ENCODE peak calls at places on chromosomes 12 and 14, in seven cellular contexts. One of them, this sample, is unnamed. For H3K36me3, the result is how much of the 10 kb centered on the place peaks cover.

GRCh38 chr12:127290251-127290650 is 976.7 kb upstream of the TMEM132C start:
- DNase-seq in psoas muscle: no peak
- DNase-seq in pancreas: no peak
- DNase-seq in spleen: no peak
- DNase-seq in IMR-90: no peak
- DNase-seq in CD8-positive, alpha-beta T cell: no peak
- DNase-seq in heart left ventricle: no peak
- DNase-seq in this sample: no peak

GRCh38 chr12:12744556-12745305 is 27.6 kb downstream of the CDKN1B start:
- DNase-seq in CD8-positive, alpha-beta T cell: no peak
- DNase-seq in spleen: no peak
- DNase-seq in psoas muscle: no peak
- DNase-seq in heart left ventricle: no peak
- DNase-seq in pancreas: no peak
- DNase-seq in IMR-90: no peak
- DNase-seq in this sample: no peak

GRCh38 chr14:22472466-22472865 is 116.6 kb downstream of the DAD1 start:
- DNase-seq in spleen: no peak
- DNase-seq in psoas muscle: no peak
- DNase-seq in IMR-90: no peak
- DNase-seq in heart left ventricle: no peak
- DNase-seq in CD8-positive, alpha-beta T cell: no peak
- DNase-seq in pancreas: no peak
- DNase-seq in this sample: no peak

GRCh38 chr12:102824218-102824835 is 92.7 kb downstream of the PAH start:
- DNase-seq in CD8-positive, alpha-beta T cell: no peak
- DNase-seq in heart left ventricle: peak
- DNase-seq in IMR-90: peak
- DNase-seq in spleen: peak
- DNase-seq in psoas muscle: peak
- DNase-seq in pancreas: no peak
- DNase-seq in this sample: peak

GRCh38 chr12:58765076-58765475 is 155.2 kb downstream of the LRIG3 start:
- DNase-seq in heart left ventricle: no peak
- DNase-seq in psoas muscle: no peak
- DNase-seq in pancreas: no peak
- DNase-seq in CD8-positive, alpha-beta T cell: no peak
- DNase-seq in spleen: no peak
- DNase-seq in IMR-90: no peak
- DNase-seq in this sample: no peak

GRCh38 chr12:49422038-49422575 is 54.8 kb downstream of the SPATS2 start:
- DNase-seq in CD8-positive, alpha-beta T cell: no peak
- DNase-seq in heart left ventricle: no peak
- DNase-seq in psoas muscle: no peak
- DNase-seq in pancreas: no peak
- DNase-seq in spleen: no peak
- DNase-seq in IMR-90: no peak
- DNase-seq in this sample: no peak

GRCh38 chr12:28089363-28089762 is 100.9 kb upstream of the CCDC91 start:
- DNase-seq in heart left ventricle: no peak
- DNase-seq in pancreas: no peak
- DNase-seq in CD8-positive, alpha-beta T cell: no peak
- DNase-seq in psoas muscle: no peak
- DNase-seq in IMR-90: peak
- DNase-seq in spleen: no peak
- DNase-seq in this sample: no peak

GRCh38 chr12:6236641-6236940 is 36.4 kb downstream of the CD9 start:
- DNase-seq in spleen: peak
- DNase-seq in CD8-positive, alpha-beta T cell: no peak
- DNase-seq in IMR-90: no peak
- DNase-seq in heart left ventricle: no peak
- DNase-seq in pancreas: no peak
- DNase-seq in psoas muscle: no peak
- DNase-seq in this sample: no peak

GRCh38 chr12:15227004-15227679 is 5.9 kb upstream of the RERG start:
- DNase-seq in spleen: no peak
- DNase-seq in psoas muscle: peak
- DNase-seq in heart left ventricle: no peak
- DNase-seq in pancreas: no peak
- DNase-seq in CD8-positive, alpha-beta T cell: no peak
- DNase-seq in IMR-90: peak
- DNase-seq in this sample: no peak

GRCh38 chr12:73817161-73817560 is 720.5 kb upstream of the ATXN7L3B start:
- DNase-seq in pancreas: no peak
- DNase-seq in psoas muscle: no peak
- DNase-seq in heart left ventricle: no peak
- DNase-seq in CD8-positive, alpha-beta T cell: no peak
- DNase-seq in IMR-90: no peak
- DNase-seq in spleen: no peak
- DNase-seq in this sample: no peak

GRCh38 chr12:126998747-126999285 is 1268.2 kb upstream of the TMEM132C start:
- DNase-seq in psoas muscle: no peak
- DNase-seq in CD8-positive, alpha-beta T cell: no peak
- DNase-seq in heart left ventricle: no peak
- DNase-seq in spleen: no peak
- DNase-seq in pancreas: no peak
- DNase-seq in IMR-90: no peak
- DNase-seq in this sample: no peak

GRCh38 chr14:70013269-70013873 is 134.2 kb downstream of the SMOC1 start:
- DNase-seq in spleen: no peak
- DNase-seq in IMR-90: peak
- DNase-seq in CD8-positive, alpha-beta T cell: no peak
- DNase-seq in psoas muscle: no peak
- DNase-seq in pancreas: peak
- DNase-seq in heart left ventricle: no peak
- DNase-seq in this sample: no peak

GRCh38 chr14:80946187-80946586 is 4.6 kb upstream of the CEP128 start:
- DNase-seq in spleen: no peak
- DNase-seq in heart left ventricle: no peak
- DNase-seq in CD8-positive, alpha-beta T cell: no peak
- DNase-seq in psoas muscle: no peak
- DNase-seq in IMR-90: peak
- DNase-seq in pancreas: no peak
- DNase-seq in this sample: no peak

GRCh38 chr14:23364164-23364571 is 804 bp downstream of the EFS start:
- DNase-seq in psoas muscle: peak
- DNase-seq in CD8-positive, alpha-beta T cell: no peak
- DNase-seq in heart left ventricle: no peak
- DNase-seq in pancreas: no peak
- DNase-seq in IMR-90: no peak
- DNase-seq in spleen: peak
- DNase-seq in this sample: no peak

GRCh38 chr12:131458931-131459575 is 251.8 kb upstream of the SFSWAP start:
- DNase-seq in CD8-positive, alpha-beta T cell: no peak
- DNase-seq in psoas muscle: no peak
- DNase-seq in pancreas: no peak
- DNase-seq in heart left ventricle: no peak
- DNase-seq in spleen: peak
- DNase-seq in IMR-90: no peak
- DNase-seq in this sample: no peak

GRCh38 chr12:6635856-6636521 is at the start of gene LPAR5:
- DNase-seq in pancreas: no peak
- DNase-seq in heart left ventricle: no peak
- DNase-seq in spleen: peak
- DNase-seq in CD8-positive, alpha-beta T cell: peak
- DNase-seq in psoas muscle: peak
- DNase-seq in IMR-90: no peak
- DNase-seq in this sample: peak

GRCh38 chr12:79407671-79408622 is 282.8 kb downstream of the PAWR start:
- DNase-seq in heart left ventricle: peak
- DNase-seq in psoas muscle: peak
- DNase-seq in CD8-positive, alpha-beta T cell: no peak
- DNase-seq in IMR-90: peak
- DNase-seq in spleen: no peak
- DNase-seq in pancreas: peak
- DNase-seq in this sample: peak

GRCh38 chr12:19144985-19145384 is 15.5 kb downstream of the PLEKHA5 start:
- DNase-seq in IMR-90: no peak
- DNase-seq in spleen: no peak
- DNase-seq in heart left ventricle: no peak
- DNase-seq in psoas muscle: no peak
- DNase-seq in pancreas: no peak
- DNase-seq in CD8-positive, alpha-beta T cell: no peak
- DNase-seq in this sample: no peak

GRCh38 chr12:19153396-19153795 is 23.9 kb downstream of the PLEKHA5 start:
- DNase-seq in pancreas: no peak
- DNase-seq in heart left ventricle: no peak
- DNase-seq in spleen: no peak
- DNase-seq in IMR-90: no peak
- DNase-seq in psoas muscle: no peak
- DNase-seq in CD8-positive, alpha-beta T cell: no peak
- DNase-seq in this sample: no peak

GRCh38 chr12:19151298-19151697 is 21.8 kb downstream of the PLEKHA5 start:
- DNase-seq in heart left ventricle: no peak
- DNase-seq in spleen: no peak
- DNase-seq in psoas muscle: no peak
- DNase-seq in IMR-90: no peak
- DNase-seq in pancreas: no peak
- DNase-seq in CD8-positive, alpha-beta T cell: no peak
- DNase-seq in this sample: no peak

GRCh38 chr12:19150273-19150895 is 20.9 kb downstream of the PLEKHA5 start:
- DNase-seq in CD8-positive, alpha-beta T cell: no peak
- DNase-seq in pancreas: no peak
- DNase-seq in psoas muscle: no peak
- DNase-seq in IMR-90: no peak
- DNase-seq in spleen: no peak
- DNase-seq in heart left ventricle: peak
- DNase-seq in this sample: no peak

GRCh38 chr12:19148860-19149259 is 19.3 kb downstream of the PLEKHA5 start:
- DNase-seq in psoas muscle: no peak
- DNase-seq in CD8-positive, alpha-beta T cell: no peak
- DNase-seq in heart left ventricle: no peak
- DNase-seq in spleen: no peak
- DNase-seq in IMR-90: no peak
- DNase-seq in pancreas: no peak
- DNase-seq in this sample: no peak
- H3K36me3 ChIP-seq in psoas muscle: under half
- H3K36me3 ChIP-seq in CD8-positive, alpha-beta T cell: under half
- H3K36me3 ChIP-seq in heart left ventricle: under half
- H3K36me3 ChIP-seq in spleen: under half
- H3K36me3 ChIP-seq in IMR-90: under half
- H3K36me3 ChIP-seq in pancreas: under half
- H3K36me3 ChIP-seq in this sample: under half

GRCh38 chr14:100675664-100676063 is 51.0 kb upstream of the DLK1 start:
- DNase-seq in IMR-90: no peak
- DNase-seq in pancreas: no peak
- DNase-seq in psoas muscle: no peak
- DNase-seq in heart left ventricle: no peak
- DNase-seq in CD8-positive, alpha-beta T cell: no peak
- DNase-seq in spleen: no peak
- DNase-seq in this sample: no peak
- H3K4me3 ChIP-seq in IMR-90: no peak
- H3K4me3 ChIP-seq in pancreas: no peak
- H3K4me3 ChIP-seq in psoas muscle: no peak
- H3K4me3 ChIP-seq in heart left ventricle: no peak
- H3K4me3 ChIP-seq in CD8-positive, alpha-beta T cell: no peak
- H3K4me3 ChIP-seq in spleen: no peak
- H3K4me3 ChIP-seq in this sample: no peak

GRCh38 chr12:26150737-26151450 is 26.1 kb upstream of the BHLHE41 start:
- DNase-seq in IMR-90: peak
- DNase-seq in psoas muscle: no peak
- DNase-seq in pancreas: no peak
- DNase-seq in heart left ventricle: no peak
- DNase-seq in CD8-positive, alpha-beta T cell: no peak
- DNase-seq in spleen: no peak
- DNase-seq in this sample: no peak

GRCh38 chr12:26156996-26157395 is 32.2 kb upstream of the BHLHE41 start:
- DNase-seq in CD8-positive, alpha-beta T cell: no peak
- DNase-seq in IMR-90: no peak
- DNase-seq in pancreas: no peak
- DNase-seq in spleen: no peak
- DNase-seq in psoas muscle: no peak
- DNase-seq in heart left ventricle: no peak
- DNase-seq in this sample: no peak

GRCh38 chr12:26152507-26153102 is 27.8 kb upstream of the BHLHE41 start:
- DNase-seq in psoas muscle: no peak
- DNase-seq in spleen: no peak
- DNase-seq in IMR-90: no peak
- DNase-seq in heart left ventricle: no peak
- DNase-seq in CD8-positive, alpha-beta T cell: no peak
- DNase-seq in pancreas: no peak
- DNase-seq in this sample: no peak

GRCh38 chr12:26156201-26156871 is 31.5 kb upstream of the BHLHE41 start:
- DNase-seq in pancreas: no peak
- DNase-seq in spleen: no peak
- DNase-seq in heart left ventricle: no peak
- DNase-seq in psoas muscle: no peak
- DNase-seq in IMR-90: no peak
- DNase-seq in CD8-positive, alpha-beta T cell: no peak
- DNase-seq in this sample: no peak

GRCh38 chr12:26153421-26154154 is 28.8 kb upstream of the BHLHE41 start:
- DNase-seq in heart left ventricle: peak
- DNase-seq in pancreas: peak
- DNase-seq in psoas muscle: no peak
- DNase-seq in IMR-90: peak
- DNase-seq in spleen: no peak
- DNase-seq in CD8-positive, alpha-beta T cell: no peak
- DNase-seq in this sample: no peak
- TF ChIP-seq CTCF in heart left ventricle: no peak
- TF ChIP-seq CTCF in pancreas: no peak
- TF ChIP-seq CTCF in psoas muscle: no peak
- TF ChIP-seq CTCF in IMR-90: peak
- TF ChIP-seq CTCF in spleen: no peak
- TF ChIP-seq CTCF in CD8-positive, alpha-beta T cell: no peak
- TF ChIP-seq CTCF in this sample: no peak

GRCh38 chr12:110307372-110307771 is 26.3 kb downstream of the ATP2A2 start:
- DNase-seq in CD8-positive, alpha-beta T cell: no peak
- DNase-seq in heart left ventricle: no peak
- DNase-seq in pancreas: no peak
- DNase-seq in spleen: no peak
- DNase-seq in psoas muscle: no peak
- DNase-seq in IMR-90: no peak
- DNase-seq in this sample: no peak

GRCh38 chr12:110314308-110314707 is 33.3 kb downstream of the ATP2A2 start:
- DNase-seq in pancreas: no peak
- DNase-seq in IMR-90: peak
- DNase-seq in heart left ventricle: no peak
- DNase-seq in psoas muscle: no peak
- DNase-seq in spleen: no peak
- DNase-seq in CD8-positive, alpha-beta T cell: no peak
- DNase-seq in this sample: no peak

GRCh38 chr12:110312581-110313360 is 31.7 kb downstream of the ATP2A2 start:
- DNase-seq in pancreas: no peak
- DNase-seq in spleen: no peak
- DNase-seq in heart left ventricle: no peak
- DNase-seq in IMR-90: peak
- DNase-seq in CD8-positive, alpha-beta T cell: no peak
- DNase-seq in psoas muscle: no peak
- DNase-seq in this sample: no peak

GRCh38 chr12:110310754-110311153 is 29.7 kb downstream of the ATP2A2 start:
- DNase-seq in heart left ventricle: no peak
- DNase-seq in pancreas: no peak
- DNase-seq in psoas muscle: no peak
- DNase-seq in IMR-90: no peak
- DNase-seq in CD8-positive, alpha-beta T cell: no peak
- DNase-seq in spleen: no peak
- DNase-seq in this sample: no peak

DNA sequence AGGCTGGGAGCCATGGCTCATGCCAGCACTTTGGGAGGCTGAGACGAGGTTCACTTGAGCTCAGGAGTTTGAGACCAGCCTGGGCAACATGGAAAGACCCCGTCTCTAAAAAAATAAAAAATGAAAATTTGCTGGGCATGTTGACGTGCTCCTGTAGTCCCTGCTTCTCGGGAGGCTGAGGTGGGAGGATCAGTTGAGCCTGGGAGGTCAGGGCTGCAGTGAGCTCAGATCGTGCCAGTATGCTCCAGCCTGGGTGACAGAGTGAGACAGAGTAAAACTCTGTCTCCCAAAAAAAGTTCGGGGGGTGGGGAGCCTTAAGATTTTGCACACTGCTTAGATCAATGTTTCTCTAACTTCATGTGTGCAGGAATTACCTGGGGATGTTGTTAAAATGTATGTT is 30.9 kb downstream of the ATP2A2 start:
- DNase-seq in heart left ventricle: no peak
- DNase-seq in spleen: no peak
- DNase-seq in IMR-90: no peak
- DNase-seq in psoas muscle: no peak
- DNase-seq in pancreas: no peak
- DNase-seq in CD8-positive, alpha-beta T cell: no peak
- DNase-seq in this sample: no peak
- H3K36me3 ChIP-seq in heart left ventricle: under half
- H3K36me3 ChIP-seq in spleen: under half
- H3K36me3 ChIP-seq in IMR-90: under half
- H3K36me3 ChIP-seq in psoas muscle: under half
- H3K36me3 ChIP-seq in pancreas: under half
- H3K36me3 ChIP-seq in CD8-positive, alpha-beta T cell: under half
- H3K36me3 ChIP-seq in this sample: under half

This sample was measured in left lung.